ENCODE peak calls at places on chromosomes 6 and 20, in ten cellular contexts. K, U, Q, Z, B, X, H, Y, E and G are unnamed samples.

GRCh38 chr6:155100087-155100486 is 105.0 kb downstream of the TIAM2 start:
- DNase-seq in Z (no peak), U (peak), Y (no peak), Q (no peak), B (no peak), E (no peak), H (peak), X (peak), K (no peak), G (no peak)

GRCh38 chr20:24040896-24041459 is 52.4 kb upstream of the GGTLC1 start:
- DNase-seq in X (no peak), Y (no peak), B (no peak), U (no peak), E (no peak), Q (no peak), Z (no peak), H (no peak), K (no peak), G (no peak)

GRCh38 chr6:89509719-89510339 is 76.9 kb downstream of the ANKRD6 start:
- DNase-seq in K (no peak), H (no peak), Q (no peak), E (no peak), U (peak), Y (no peak), Z (no peak), X (peak), B (no peak), G (no peak)

GRCh38 chr6:71414486-71414885 is 125.9 kb downstream of the OGFRL1 start:
- DNase-seq in Z (no peak), U (no peak), B (no peak), E (no peak), H (no peak), Q (no peak), Y (no peak), K (no peak), X (no peak), G (no peak)

GRCh38 chr6:43308101-43308989 is at the start of gene CRIP3:
- DNase-seq in Z (no peak), U (no peak), H (no peak), K (peak), Q (no peak), Y (peak), B (peak), X (no peak), E (peak), G (no peak)

GRCh38 chr6:93644611-93645010 is 225.3 kb upstream of the EPHA7 start:
- DNase-seq in U (peak), Q (no peak), H (no peak), Y (no peak), K (no peak), X (no peak), Z (no peak), E (peak), B (no peak), G (no peak)

GRCh38 chr6:73580247-73581149 is 59.7 kb upstream of the EEF1A1 start:
- DNase-seq in Q (peak), H (peak), B (peak), Y (peak), K (peak), U (peak), E (peak), Z (peak), X (no peak), G (peak)

GRCh38 chr6:152943260-152943897 is 39.5 kb downstream of the FBXO5 start:
- DNase-seq in E (no peak), Q (no peak), B (no peak), H (no peak), X (no peak), K (no peak), U (peak), Y (no peak), Z (no peak), G (no peak)

GRCh38 chr6:4928426-4928825 is 75.4 kb downstream of the RPP40 start:
- DNase-seq in Z (peak), Q (no peak), B (peak), E (peak), Y (no peak), H (no peak), U (peak), X (no peak), K (no peak), G (no peak)

GRCh38 chr6:81766482-81767069 is 14.1 kb upstream of the TENT5A start:
- DNase-seq in B (peak), Q (no peak), Y (no peak), E (peak), X (no peak), Z (peak), H (peak), U (peak), K (no peak), G (no peak)